ENCODE peak calls at places on chromosomes 4 and X, in six cellular contexts. T is right lobe of liver, Q is cardiac muscle cell, I is fibroblast of the aortic adventitia, U is OCI-LY7, F is brain microvascular endothelial cell. P is an unnamed sample.

GRCh38 chr4:72546456-72546855 is 22.6 kb downstream of the ADAMTS3 start:
- DNase-seq in T (no peak), Q (peak; percentile 20), I (peak; percentile 49), U (no peak), F (no peak), P (no peak)

GRCh38 chrX:10620121-10620699 is at the start of gene MID1:
- DNase-seq in T (peak; percentile 69), Q (peak; percentile 87), I (peak; percentile 76), U (no peak), F (peak; percentile 80), P (peak; percentile 85)

GRCh38 chrX:153727108-153727931 is 2.7 kb downstream of the ABCD1 start:
- DNase-seq in T (peak; percentile 68), Q (peak; percentile 33), I (peak; percentile 48), U (peak; percentile 41), F (no peak), P (no peak)

GRCh38 chrX:10010686-10011085 is 43.5 kb downstream of the CLDN34 start:
- DNase-seq in T (no peak), Q (peak; percentile 77), I (no peak), U (no peak), F (no peak), P (peak; percentile 82)

GRCh38 chrX:25015486-25016360 is at the start of gene ARX:
- DNase-seq in T (peak; percentile 55), Q (peak; percentile 65), I (peak; percentile 43), U (peak; percentile 33), F (no peak), P (peak; percentile 55)

GRCh38 chr4:80153800-80154546 is 43.3 kb upstream of the PRDM8 start:
- DNase-seq in T (no peak), Q (no peak), I (peak; percentile 68), U (no peak), F (no peak), P (peak; percentile 9)

GRCh38 chr4:175127314-175127713 is 209.2 kb downstream of the ADAM29 start:
- DNase-seq in T (no peak), Q (no peak), I (no peak), U (no peak), F (peak; percentile 8), P (peak; percentile 6)

GRCh38 chr4:26856906-26857277 is 3.7 kb upstream of the STIM2 start:
- DNase-seq in T (no peak), Q (no peak), I (no peak), U (no peak), F (no peak), P (no peak)

GRCh38 chr4:132266374-132266773 is 882.7 kb upstream of the PCDH10 start:
- DNase-seq in T (no peak), Q (no peak), I (no peak), U (peak; percentile 97), F (no peak), P (no peak)

GRCh38 chrX:13506574-13506973 is 62.8 kb upstream of the EGFL6 start:
- DNase-seq in T (peak; percentile 27), Q (peak; percentile 68), I (peak; percentile 82), U (peak; percentile 51), F (peak; percentile 12), P (peak; percentile 67)

GRCh38 chrX:64894454-64895038 is 81.7 kb downstream of the ZC4H2 start:
- DNase-seq in T (peak; percentile 40), Q (no peak), I (no peak), U (peak; percentile 54), F (no peak), P (peak; percentile 9)

GRCh38 chr4:6106156-6106555 is 87.9 kb upstream of the C4orf50 start:
- DNase-seq in T (no peak), Q (no peak), I (no peak), U (no peak), F (no peak), P (no peak)

GRCh38 chr4:163701915-163702314 is 207.4 kb downstream of the TMA16 start:
- DNase-seq in T (no peak), Q (no peak), I (no peak), U (no peak), F (peak; percentile 78), P (no peak)

GRCh38 chr4:148214529-148215166 is 227.6 kb downstream of the NR3C2 start:
- DNase-seq in T (no peak), Q (no peak), I (peak; percentile 63), U (no peak), F (no peak), P (no peak)

GRCh38 chr4:148834804-148835598 is 392.8 kb upstream of the NR3C2 start:
- DNase-seq in T (no peak), Q (peak; percentile 34), I (peak; percentile 23), U (peak; percentile 72), F (no peak), P (peak; percentile 73)

GRCh38 chrX:1493877-1494510 is 41.3 kb upstream of the ASMTL start:
- DNase-seq in T (no peak), Q (no peak), I (no peak), U (peak; percentile 88), F (no peak), P (no peak)

GRCh38 chrX:110036162-110037033 is 33.5 kb downstream of the TMEM164 start:
- DNase-seq in T (no peak), Q (no peak), I (no peak), U (no peak), F (no peak), P (no peak)

GRCh38 chrX:17497193-17497592 is 122.2 kb downstream of the NHS start:
- DNase-seq in T (no peak), Q (no peak), I (no peak), U (no peak), F (no peak), P (no peak)

GRCh38 chrX:152912121-152912520 is 14.3 kb downstream of the ZNF185 start:
- DNase-seq in T (no peak), Q (no peak), I (no peak), U (no peak), F (no peak), P (no peak)

GRCh38 chr4:89316931-89317366 is 9.3 kb upstream of the GPRIN3 start:
- DNase-seq in T (no peak), Q (peak; percentile 66), I (peak; percentile 6), U (peak; percentile 68), F (peak; percentile 34), P (peak; percentile 75)

GRCh38 chr4:3530663-3531254 is 1.5 kb downstream of the LRPAP1 start:
- DNase-seq in T (peak; percentile 21), Q (no peak), I (no peak), U (no peak), F (no peak), P (no peak)

GRCh38 chr4:7209699-7210098 is 17.4 kb downstream of the SORCS2 start:
- DNase-seq in T (peak; percentile 85), Q (peak; percentile 29), I (peak; percentile 42), U (no peak), F (no peak), P (no peak)

GRCh38 chr4:26912810-26913209 is 52.2 kb downstream of the STIM2 start:
- DNase-seq in T (no peak), Q (no peak), I (no peak), U (no peak), F (no peak), P (no peak)

GRCh38 chr4:3675251-3676115 is 90.7 kb upstream of the ADRA2C start:
- DNase-seq in T (no peak), Q (no peak), I (no peak), U (peak; percentile 25), F (no peak), P (no peak)

GRCh38 chrX:3161686-3162085 is 120.4 kb downstream of the ARSF start:
- DNase-seq in T (no peak), Q (peak; percentile 3), I (peak; percentile 57), U (no peak), F (no peak), P (peak; percentile 8)

GRCh38 chr4:78145622-78146021 is 88.5 kb downstream of the FRAS1 start:
- DNase-seq in T (no peak), Q (peak; percentile 25), I (no peak), U (no peak), F (peak; percentile 30), P (no peak)

GRCh38 chr4:6154875-6155274 is 45.5 kb downstream of the JAKMIP1 start:
- DNase-seq in T (no peak), Q (no peak), I (no peak), U (no peak), F (no peak), P (no peak)

GRCh38 chrX:150508461-150509367 is 59.7 kb upstream of the MTM1 start:
- DNase-seq in T (peak; percentile 52), Q (peak; percentile 67), I (peak; percentile 67), U (no peak), F (no peak), P (peak; percentile 63)

GRCh38 chr4:186765138-186765537 is 41.5 kb upstream of the FAT1 start:
- DNase-seq in T (no peak), Q (peak; percentile 62), I (peak; percentile 28), U (no peak), F (no peak), P (peak; percentile 43)

GRCh38 chrX:41022579-41022978 is 62.7 kb upstream of the USP9X start:
- DNase-seq in T (no peak), Q (peak; percentile 29), I (peak; percentile 31), U (no peak), F (no peak), P (peak; percentile 46)

GRCh38 chr4:157291071-157291470 is 70.5 kb downstream of the GRIA2 start:
- DNase-seq in T (no peak), Q (peak; percentile 2), I (no peak), U (no peak), F (no peak), P (no peak)
- TF ChIP-seq CTCF in T (no peak), Q (no peak), I (no peak), U (no peak), F (peak; percentile 12), P (no peak)

DNA sequence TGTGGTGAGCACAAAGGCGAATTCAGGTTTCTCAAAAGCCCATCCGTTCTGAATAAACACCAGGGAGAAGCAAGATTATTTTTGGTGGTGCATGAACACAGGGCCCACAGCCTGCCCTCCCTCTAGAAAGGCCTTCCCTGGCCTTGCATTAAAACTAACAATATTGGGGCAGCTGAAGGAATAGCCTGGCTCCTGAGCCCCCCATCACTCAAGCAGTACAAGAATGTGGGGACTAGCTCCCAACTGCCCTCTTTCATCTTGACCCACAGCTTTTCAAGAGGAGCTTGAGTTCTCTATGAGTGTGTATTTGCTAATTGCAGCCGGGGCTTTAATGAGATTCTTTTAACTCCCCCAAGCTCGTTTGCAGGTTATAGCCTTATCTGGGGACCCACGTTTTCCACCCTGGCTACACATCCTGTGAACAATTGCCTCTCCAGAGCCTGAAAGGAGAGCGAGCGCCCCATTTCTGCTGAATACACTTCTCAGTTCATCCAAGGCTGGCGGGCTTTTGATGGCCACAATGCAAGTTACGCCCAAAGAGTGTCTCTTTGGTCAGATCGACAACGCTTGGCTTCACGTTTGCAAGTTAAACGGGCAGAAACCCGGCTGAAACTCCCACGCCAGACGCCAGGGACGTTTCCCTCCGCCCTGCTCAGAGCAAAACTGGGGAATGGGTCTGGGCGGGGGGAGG is 4.7 kb upstream of the GSX2 start:
- DNase-seq in T (no peak), Q (no peak), I (no peak), U (no peak), F (no peak), P (no peak)
- H3K4me3 ChIP-seq in T (no peak overlapping the region), Q (no peak overlapping the region), I (no peak overlapping the region), U (no peak overlapping the region), F (no peak overlapping the region), P (no peak overlapping the region)

DNA sequence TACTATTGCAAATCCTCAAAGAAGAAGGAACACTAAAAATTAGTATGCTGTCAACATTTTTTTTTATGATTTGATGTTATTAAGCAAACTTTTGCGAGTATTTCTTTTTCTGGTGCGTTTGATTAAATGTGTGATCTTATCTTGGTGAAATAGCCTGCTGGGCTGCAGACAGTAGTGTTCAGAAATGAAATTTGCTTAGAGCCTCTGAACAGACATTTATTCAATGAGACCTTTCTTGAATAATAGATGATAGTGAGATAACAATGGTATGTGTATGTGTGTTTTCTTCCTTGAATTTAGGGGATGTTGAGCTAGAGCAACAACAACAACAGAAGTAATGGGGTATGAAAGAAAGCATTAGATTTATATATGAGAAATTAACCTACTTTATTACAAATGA is 12.7 kb downstream of the ADGRL3 start:
- DNase-seq in T (no peak), Q (no peak), I (no peak), U (no peak), F (no peak), P (no peak)
- TF ChIP-seq CTCF in T (no peak), Q (no peak), I (no peak), U (no peak), F (no peak), P (no peak)

GRCh38 chr4:112378858-112379257 is 81.7 kb downstream of the ALPK1 start:
- DNase-seq in T (no peak), Q (no peak), I (peak; percentile 27), U (no peak), F (no peak), P (no peak)
- H3K4me3 ChIP-seq in T (no peak overlapping the region), Q (no peak overlapping the region), I (no peak overlapping the region), U (no peak overlapping the region), F (no peak overlapping the region), P (no peak overlapping the region)